ENCODE peak calls at places on chromosome 9, in seven cellular contexts. O is neuronal stem cell, I is mesendoderm, W is IMR-90, C is H9, J is H1, E is mesenchymal stem cell. D is an unnamed sample.

GRCh38 chr9:36862206-36863145 is 171.6 kb downstream of the PAX5 start:
- DNase-seq in C (peak), I (peak), J (peak), W (peak), E (peak), O (no peak), D (peak)

GRCh38 chr9:86713456-86713855 is 233.8 kb downstream of the GAS1 start:
- DNase-seq in E (peak), W (peak), I (no peak), C (no peak), J (no peak), O (no peak), D (no peak)

GRCh38 chr9:38243993-38244392 is 148.5 kb upstream of the ALDH1B1 start:
- DNase-seq in W (no peak), J (peak), O (no peak), C (no peak), I (no peak), E (no peak), D (no peak)

GRCh38 chr9:93263334-93264229 is 79.6 kb downstream of the WNK2 start:
- DNase-seq in E (no peak), C (no peak), I (no peak), O (no peak), J (no peak), W (no peak), D (no peak)

GRCh38 chr9:445033-445432 is 230.4 kb downstream of the DOCK8 start:
- DNase-seq in C (no peak), I (no peak), E (peak), W (no peak), J (no peak), O (no peak), D (no peak)

GRCh38 chr9:126927419-126927818 is 12.8 kb downstream of the RALGPS1 start:
- DNase-seq in C (no peak), O (no peak), J (no peak), W (no peak), E (no peak), I (no peak), D (no peak)

GRCh38 chr9:1959347-1959746 is 55.8 kb upstream of the SMARCA2 start:
- DNase-seq in O (no peak), E (no peak), I (no peak), J (no peak), C (no peak), W (no peak), D (no peak)

GRCh38 chr9:31776471-31776870 is 608.0 kb upstream of the ACO1 start:
- DNase-seq in O (no peak), E (no peak), W (no peak), J (no peak), I (no peak), C (no peak), D (no peak)

GRCh38 chr9:80649001-80649420 is 1040.3 kb downstream of the TLE1 start:
- DNase-seq in E (peak), W (peak), O (no peak), J (no peak), I (peak), C (no peak), D (peak)

GRCh38 chr9:112041536-112042243 is 133.4 kb downstream of the SUSD1 start:
- DNase-seq in C (peak), E (peak), I (peak), W (peak), O (no peak), J (peak), D (peak)

DNA sequence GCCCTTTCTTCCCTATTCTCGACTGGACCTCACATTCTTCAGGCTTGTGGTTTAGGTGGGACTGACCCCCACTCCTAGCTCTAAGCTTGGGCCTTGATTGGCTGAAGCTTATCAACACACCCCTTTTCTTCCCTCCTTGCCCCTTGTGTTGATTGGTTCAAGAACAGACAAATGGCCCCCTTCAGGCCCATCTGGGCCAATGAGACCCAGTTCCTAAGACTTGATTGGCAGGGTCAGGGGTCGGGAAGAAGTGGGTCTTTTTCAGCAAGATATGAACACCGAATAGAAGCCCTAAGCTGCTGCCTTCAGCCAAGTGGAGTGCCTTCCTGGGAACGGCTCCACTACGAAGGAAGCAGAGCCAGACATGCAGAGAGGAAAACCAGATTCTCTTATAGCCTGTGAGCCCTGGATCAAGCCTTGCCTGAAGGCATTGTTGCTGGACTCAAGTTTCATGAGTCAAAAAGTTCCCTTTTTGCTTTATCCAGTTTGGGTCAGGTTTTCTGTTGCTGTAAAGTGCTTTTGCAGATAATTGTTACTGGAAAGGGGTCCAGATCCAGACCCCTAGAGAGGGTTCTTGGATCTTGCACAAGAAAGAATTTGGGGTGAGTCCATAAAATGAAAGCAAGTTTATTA is 22.4 kb upstream of the NCS1 start:
- DNase-seq in W (no peak), O (no peak), E (no peak), I (peak), C (no peak), J (no peak), D (no peak)
- H2BK120ac ChIP-seq in W (no peak), O (no peak), E (no peak), I (no peak), C (no peak), J (no peak), D (peak)

GRCh38 chr9:92119581-92119980 is 4.4 kb upstream of the SPTLC1 start:
- DNase-seq in I (no peak), O (no peak), C (no peak), E (no peak), W (no peak), J (no peak), D (no peak)

GRCh38 chr9:92120138-92120537 is 4.9 kb upstream of the SPTLC1 start:
- DNase-seq in W (no peak), C (no peak), I (no peak), E (no peak), O (no peak), J (no peak), D (no peak)

GRCh38 chr9:92115977-92116285 is 718 bp upstream of the SPTLC1 start:
- DNase-seq in O (no peak), W (no peak), E (no peak), C (no peak), I (no peak), J (no peak), D (no peak)
- H2BK120ac ChIP-seq in O (no peak), W (no peak), E (no peak), C (no peak), I (no peak), J (no peak), D (no peak)

GRCh38 chr9:134374301-134375010 is 48.2 kb downstream of the RXRA start:
- DNase-seq in E (no peak), J (no peak), W (no peak), O (no peak), I (no peak), C (no peak), D (peak)
- H2BK120ac ChIP-seq in E (no peak), J (no peak), W (no peak), O (no peak), I (no peak), C (no peak), D (no peak)

DNA sequence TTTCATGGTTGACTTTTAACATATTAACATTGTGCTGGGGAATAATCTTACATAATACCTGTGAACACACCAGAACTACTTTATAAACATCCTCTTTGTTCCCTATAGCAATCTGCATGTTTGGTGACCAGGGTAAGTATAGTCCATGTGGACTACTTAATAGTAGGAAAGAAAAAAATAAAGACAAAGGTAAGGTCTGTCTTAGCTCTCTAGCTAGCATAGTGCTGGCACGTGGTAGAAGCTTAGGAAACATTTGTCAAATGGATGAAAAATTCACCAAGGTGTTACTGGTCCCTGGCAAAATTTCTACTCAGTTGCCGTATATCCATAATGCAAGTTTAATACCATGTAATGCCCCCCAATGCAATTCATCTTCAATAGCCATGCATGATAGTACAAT is 78.6 kb upstream of the ABCA1 start:
- DNase-seq in C (no peak), O (no peak), I (no peak), W (no peak), J (no peak), E (no peak), D (no peak)
- H2BK120ac ChIP-seq in C (no peak), O (no peak), I (no peak), W (no peak), J (no peak), E (no peak), D (no peak)

D was measured in trophoblast cell.